ENCODE peak calls at places on chromosomes 6 and 20, in four cellular contexts. T is breast epithelium, Y is sigmoid colon, P is H9. Q is an unnamed sample.

GRCh38 chr6:41560440-41561192 is 14.4 kb downstream of the FOXP4 start:
- DNase-seq in T (no peak), Y (peak; percentile 84), P (peak; percentile 84), Q (peak; percentile 56)

GRCh38 chr6:170088349-170088951 is 202.4 kb downstream of the DLL1 start:
- DNase-seq in T (peak; percentile 37), Y (peak; percentile 62), P (no peak), Q (no peak)

GRCh38 chr20:4702562-4703280 is 19.0 kb upstream of the PRND start:
- DNase-seq in T (no peak), Y (no peak), P (no peak), Q (no peak)

GRCh38 chr6:156839591-156840001 is 62.4 kb downstream of the ARID1B start:
- DNase-seq in T (no peak), Y (peak; percentile 74), P (no peak), Q (no peak)

GRCh38 chr6:13425971-13426931 is 61.1 kb downstream of the GFOD1 start:
- DNase-seq in T (peak; percentile 54), Y (no peak), P (no peak), Q (no peak)

GRCh38 chr6:41781302-41781711 is 725 bp downstream of the PRICKLE4 start:
- DNase-seq in T (no peak), Y (no peak), P (no peak), Q (no peak)

GRCh38 chr6:113995632-113996031 is 24.7 kb upstream of the HDAC2 start:
- DNase-seq in T (no peak), Y (peak; percentile 69), P (peak; percentile 54), Q (no peak)

GRCh38 chr6:149964243-149965190 is 774 bp downstream of the ULBP1 start:
- DNase-seq in T (no peak), Y (no peak), P (peak; percentile 50), Q (no peak)

GRCh38 chr20:57849126-57849867 is 139.5 kb upstream of the PMEPA1 start:
- DNase-seq in T (peak; percentile 14), Y (peak; percentile 13), P (peak; percentile 20), Q (no peak)

GRCh38 chr20:4944518-4944917 is 56.8 kb downstream of the SLC23A2 start:
- DNase-seq in T (no peak), Y (no peak), P (no peak), Q (no peak)

GRCh38 chr6:6915219-6915618 is 192.5 kb upstream of the RREB1 start:
- DNase-seq in T (no peak), Y (no peak), P (no peak), Q (no peak)

GRCh38 chr20:23116301-23117089 is 30.4 kb upstream of the CD93 start:
- DNase-seq in T (peak; percentile 34), Y (peak; percentile 59), P (no peak), Q (no peak)

GRCh38 chr6:163341224-163341623 is 73.3 kb upstream of the QKI start:
- DNase-seq in T (no peak), Y (no peak), P (no peak), Q (no peak)

GRCh38 chr6:19892250-19892649 is 55.1 kb downstream of the ID4 start:
- DNase-seq in T (peak; percentile 94), Y (no peak), P (no peak), Q (no peak)

GRCh38 chr6:162854228-162854627 is 126.5 kb downstream of the PACRG start:
- DNase-seq in T (no peak), Y (no peak), P (no peak), Q (no peak)

GRCh38 chr6:31293343-31293742 is 21.5 kb upstream of the HLA-C start:
- DNase-seq in T (no peak), Y (no peak), P (no peak), Q (no peak)

GRCh38 chr6:30985490-30985889 is 2.0 kb downstream of the MUC21 start:
- DNase-seq in T (no peak), Y (no peak), P (no peak), Q (no peak)

GRCh38 chr6:161954077-161954476 is 680.2 kb upstream of the AGPAT4 start:
- DNase-seq in T (no peak), Y (no peak), P (no peak), Q (no peak)

GRCh38 chr6:10970731-10971130 is 73.4 kb downstream of the ELOVL2 start:
- DNase-seq in T (no peak), Y (no peak), P (no peak), Q (no peak)

GRCh38 chr6:27839303-27840081 is 72.7 kb downstream of the OR2B2 start:
- DNase-seq in T (no peak), Y (no peak), P (no peak), Q (peak; percentile 74)

GRCh38 chr6:25331085-25331685 is 52.0 kb downstream of the CARMIL1 start:
- DNase-seq in T (no peak), Y (no peak), P (no peak), Q (no peak)

GRCh38 chr6:108203189-108204119 is 37.6 kb downstream of the NR2E1 start:
- DNase-seq in T (no peak), Y (no peak), P (no peak), Q (peak; percentile 52)

GRCh38 chr20:10622657-10623418 is 51.0 kb downstream of the JAG1 start:
- DNase-seq in T (no peak), Y (peak; percentile 88), P (no peak), Q (no peak)

GRCh38 chr20:64140421-64140820 is 23.8 kb upstream of the MYT1 start:
- DNase-seq in T (peak; percentile 36), Y (peak; percentile 43), P (no peak), Q (no peak)

GRCh38 chr20:61407561-61407960 is 155.5 kb downstream of the CDH4 start:
- DNase-seq in T (no peak), Y (no peak), P (no peak), Q (no peak)

GRCh38 chr6:14316911-14317535 is 199.5 kb downstream of the CD83 start:
- DNase-seq in T (no peak), Y (no peak), P (no peak), Q (peak; percentile 50)

GRCh38 chr20:37235065-37235464 is 26.5 kb downstream of the GHRH start:
- DNase-seq in T (no peak), Y (peak; percentile 6), P (no peak), Q (peak; percentile 10)

GRCh38 chr6:114419175-114419574 is 76.4 kb upstream of the HS3ST5 start:
- DNase-seq in T (no peak), Y (no peak), P (no peak), Q (no peak)

GRCh38 chr6:121485359-121485809 is 49.9 kb downstream of the GJA1 start:
- DNase-seq in T (no peak), Y (no peak), P (no peak), Q (no peak)

GRCh38 chr20:37253087-37253486 is 8.5 kb downstream of the GHRH start:
- DNase-seq in T (no peak), Y (no peak), P (no peak), Q (no peak)

GRCh38 chr6:105993769-105994521 is 92.2 kb upstream of the PRDM1 start:
- DNase-seq in T (no peak), Y (no peak), P (no peak), Q (peak; percentile 51)

GRCh38 chr6:169028343-169028742 is 225.3 kb downstream of the THBS2 start:
- DNase-seq in T (no peak), Y (no peak), P (no peak), Q (no peak)
- H3K27ac ChIP-seq in T (no peak overlapping the region), Y (no peak overlapping the region), P (no peak overlapping the region), Q (no peak overlapping the region)

GRCh38 chr6:5214570-5215052 is 46.1 kb downstream of the LYRM4 start:
- DNase-seq in T (no peak), Y (no peak), P (peak; percentile 78), Q (no peak)

GRCh38 chr6:5219292-5219691 is 41.5 kb downstream of the LYRM4 start:
- DNase-seq in T (no peak), Y (no peak), P (no peak), Q (no peak)

GRCh38 chr6:5215799-5216198 is 45.0 kb downstream of the LYRM4 start:
- DNase-seq in T (no peak), Y (no peak), P (no peak), Q (no peak)

GRCh38 chr6:5215181-5215580 is 45.6 kb downstream of the LYRM4 start:
- DNase-seq in T (no peak), Y (no peak), P (no peak), Q (no peak)

GRCh38 chr6:5213851-5214507 is 46.8 kb downstream of the LYRM4 start:
- DNase-seq in T (no peak), Y (no peak), P (no peak), Q (no peak)
- TF ChIP-seq CTCF in T (no peak), Y (no peak), P (peak; percentile 8), Q (no peak)

GRCh38 chr6:34275128-34275804 is 26.5 kb upstream of the SMIM29 start:
- DNase-seq in T (no peak), Y (no peak), P (no peak), Q (no peak)
- H3K27ac ChIP-seq in T (no peak overlapping the region), Y (no peak overlapping the region), P (no peak overlapping the region), Q (no peak overlapping the region)

DNA sequence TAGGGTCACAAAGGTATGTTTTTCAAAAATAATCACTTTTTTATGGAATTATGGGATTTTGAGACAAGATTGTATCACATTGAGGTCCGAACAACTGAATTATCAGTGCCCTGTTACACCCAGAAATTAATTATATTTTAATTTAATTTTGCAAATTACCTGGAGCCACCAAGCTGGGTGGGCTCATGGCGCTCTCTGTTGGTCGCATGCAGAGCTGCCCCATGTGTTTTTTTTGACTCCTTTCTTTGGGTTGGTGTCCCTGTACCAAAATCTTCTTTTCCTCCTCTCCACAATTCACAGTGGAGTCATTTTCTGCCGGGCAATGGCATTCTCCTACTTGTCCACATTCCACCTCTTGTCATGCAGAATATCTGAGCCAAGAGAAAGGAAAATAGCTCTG is 38.9 kb upstream of the FRMD1 start:
- DNase-seq in T (no peak), Y (no peak), P (peak; percentile 31), Q (no peak)
- TF ChIP-seq CTCF in T (no peak), Y (no peak), P (peak; percentile 82), Q (peak; percentile 36)

GRCh38 chr20:47620808-47621805 is 119.4 kb downstream of the NCOA3 start:
- DNase-seq in T (no peak), Y (no peak), P (no peak), Q (no peak)
- H3K27ac ChIP-seq in T (no peak overlapping the region), Y (no peak overlapping the region), P (no peak overlapping the region), Q (no peak overlapping the region)

GRCh38 chr6:3237761-3238662 is 10.6 kb upstream of the TUBB2B start:
- DNase-seq in T (no peak), Y (no peak), P (no peak), Q (no peak)
- TF ChIP-seq CTCF in T (no peak), Y (no peak), P (peak; percentile 15), Q (no peak)

GRCh38 chr20:6055161-6055783 is 1.4 kb upstream of the LRRN4 start:
- DNase-seq in T (no peak), Y (no peak), P (no peak), Q (no peak)
- H3K27ac ChIP-seq in T (no peak overlapping the region), Y (no peak overlapping the region), P (no peak overlapping the region), Q (no peak overlapping the region)

DNA sequence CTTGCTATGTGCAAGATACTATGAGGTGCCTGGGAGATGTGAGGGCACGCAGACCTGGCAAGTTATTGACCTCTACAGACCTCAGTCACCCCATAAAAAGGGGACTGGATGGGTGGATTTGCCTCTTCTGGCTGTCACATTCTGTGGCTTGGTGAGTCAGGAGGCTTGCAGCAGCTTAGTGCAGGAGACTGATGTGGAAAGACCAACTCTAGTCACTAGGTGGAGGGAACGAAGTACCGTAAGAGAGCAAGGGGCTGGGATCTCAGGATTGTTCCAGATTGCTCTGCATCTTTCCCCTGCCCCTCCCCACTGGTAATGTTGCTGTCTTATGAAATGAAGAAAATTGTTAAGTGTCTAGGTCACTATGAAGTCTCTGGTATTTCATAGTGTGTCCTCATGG is 3.3 kb downstream of the MAPRE1 start:
- DNase-seq in T (no peak), Y (no peak), P (no peak), Q (no peak)
- TF ChIP-seq CTCF in T (no peak), Y (no peak), P (peak; percentile 40), Q (no peak)

Q was measured in right lobe of liver.